ENCODE peak calls at places on chromosomes 6 and 20, in five cellular contexts. P, R, C, A and G are unnamed samples.

GRCh38 chr6:41927253-41927652 is 6.0 kb downstream of the BYSL start:
- DNase-seq in P (no peak), R (no peak), C (no peak), A (no peak), G (no peak)

GRCh38 chr6:16918586-16918985 is 157.3 kb upstream of the ATXN1 start:
- DNase-seq in P (no peak), R (no peak), C (no peak), A (no peak), G (no peak)

GRCh38 chr6:25477006-25477590 is 174.9 kb upstream of the SCGN start:
- DNase-seq in P (no peak), R (no peak), C (no peak), A (no peak), G (no peak)

GRCh38 chr6:43952746-43953145 is 174.5 kb downstream of the MRPL14 start:
- DNase-seq in P (no peak), R (no peak), C (no peak), A (no peak), G (peak)

GRCh38 chr6:118548136-118548535 is at the start of gene PLN:
- DNase-seq in P (no peak), R (no peak), C (no peak), A (no peak), G (no peak)

GRCh38 chr6:16305246-16305725 is 66.9 kb downstream of the GMPR start:
- DNase-seq in P (no peak), R (no peak), C (no peak), A (no peak), G (no peak)

GRCh38 chr6:81450180-81450579 is 302.3 kb downstream of the TENT5A start:
- DNase-seq in P (peak), R (no peak), C (no peak), A (no peak), G (no peak)

GRCh38 chr20:278607-279571 is 11.7 kb downstream of the C20orf96 start:
- DNase-seq in P (no peak), R (peak), C (no peak), A (no peak), G (no peak)

GRCh38 chr20:38128691-38129090 is 36.4 kb downstream of the TGM2 start:
- DNase-seq in P (no peak), R (no peak), C (no peak), A (no peak), G (no peak)

GRCh38 chr6:105507811-105508210 is 104.9 kb upstream of the PREP start:
- DNase-seq in P (no peak), R (no peak), C (no peak), A (no peak), G (no peak)

GRCh38 chr6:106510090-106510970 is 119.0 kb downstream of the RTN4IP1 start:
- DNase-seq in P (peak), R (peak), C (peak), A (peak), G (peak)

GRCh38 chr6:54617730-54618129 is 228.8 kb upstream of the FAM83B start:
- DNase-seq in P (no peak), R (no peak), C (no peak), A (no peak), G (no peak)

GRCh38 chr20:49318430-49319203 is 40.8 kb upstream of the ZNFX1 start:
- DNase-seq in P (no peak), R (peak), C (no peak), A (no peak), G (no peak)

GRCh38 chr6:153170511-153170910 is 39.4 kb upstream of the RGS17 start:
- DNase-seq in P (no peak), R (no peak), C (no peak), A (no peak), G (no peak)

GRCh38 chr6:28710466-28711191 is 184.9 kb downstream of the GPX5 start:
- DNase-seq in P (no peak), R (no peak), C (no peak), A (no peak), G (no peak)

GRCh38 chr20:4601630-4602296 is 119.9 kb upstream of the PRND start:
- DNase-seq in P (no peak), R (no peak), C (no peak), A (no peak), G (no peak)